ENCODE peak calls at places on chromosomes 3 and 15, in four cellular contexts. G is A549, S is HepG2, Q is H1. T is an unnamed sample.

GRCh38 chr3:124834723-124835718 is 52.1 kb downstream of the ITGB5 start:
- DNase-seq in G (peak), Q (no peak), S (peak), T (no peak)

GRCh38 chr3:162437480-162437879 is 940.9 kb downstream of the OTOL1 start:
- DNase-seq in Q (no peak), G (no peak), S (no peak), T (no peak)

GRCh38 chr15:23074684-23075083 is 35.3 kb upstream of the TUBGCP5 start:
- DNase-seq in Q (no peak), G (no peak), S (no peak), T (no peak)

GRCh38 chr15:48696627-48697312 is 51.3 kb upstream of the FBN1 start:
- DNase-seq in G (no peak), Q (no peak), S (no peak), T (no peak)

GRCh38 chr15:74209560-74209958 is 7.0 kb upstream of the STRA6 start:
- DNase-seq in G (no peak), Q (no peak), S (no peak), T (no peak)

GRCh38 chr3:16079519-16079918 is 95.0 kb upstream of the GALNT15 start:
- DNase-seq in G (no peak), Q (no peak), S (no peak), T (no peak)

GRCh38 chr3:136839556-136839931 is 20.6 kb downstream of the SLC35G2 start:
- DNase-seq in Q (no peak), G (no peak), S (no peak), T (peak)

GRCh38 chr3:43268636-43269035 is 17.7 kb upstream of the SNRK start:
- DNase-seq in S (no peak), Q (no peak), G (no peak), T (no peak)

GRCh38 chr15:100572362-100572983 is 29.5 kb downstream of the LINS1 start:
- DNase-seq in S (no peak), G (peak), Q (no peak), T (no peak)

GRCh38 chr15:46681901-46682300 is 1035.4 kb upstream of the SEMA6D start:
- DNase-seq in Q (no peak), S (no peak), G (no peak), T (no peak)

GRCh38 chr15:76930831-76931396 is 635 bp upstream of the RCN2 start:
- DNase-seq in G (no peak), Q (no peak), S (no peak), T (peak)

GRCh38 chr15:40978141-40978540 is 24.9 kb downstream of the CHAC1 start:
- DNase-seq in Q (no peak), S (no peak), G (no peak), T (no peak)

GRCh38 chr15:100350434-100351226 is 8.9 kb upstream of the ADAMTS17 start:
- DNase-seq in Q (no peak), G (peak), S (peak), T (no peak)

DNA sequence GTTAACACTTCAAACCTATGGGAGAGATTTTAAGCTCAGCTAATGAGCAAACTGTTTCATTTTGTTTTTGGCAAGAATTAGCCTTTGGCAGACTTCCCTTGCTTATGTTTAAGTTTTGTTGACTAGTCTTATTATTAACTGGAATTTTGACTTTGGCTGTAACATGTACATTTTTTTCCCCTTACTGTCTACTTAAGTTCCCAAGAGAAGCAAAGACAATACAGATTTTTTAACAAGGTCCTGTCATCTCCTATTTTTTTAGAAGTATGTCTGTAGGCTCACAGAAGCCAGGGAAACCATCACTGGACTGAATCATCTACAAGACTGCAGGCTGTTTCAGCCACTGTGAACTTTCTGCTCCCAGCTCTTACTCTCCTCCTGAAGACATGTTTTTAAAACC is 74.3 kb downstream of the DGKG start:
- DNase-seq in S (no peak), Q (no peak), G (no peak), T (no peak)
- TF ChIP-seq HDAC2 in S (no peak), Q (no peak), G (no peak), T (no peak)

GRCh38 chr3:46228259-46229222 is 13.7 kb upstream of the CCR3 start:
- DNase-seq in Q (no peak), G (no peak), S (no peak), T (no peak)
- TF ChIP-seq PHF8 in Q (no peak), G (no peak), S (no peak), T (no peak)

GRCh38 chr15:71463156-71463555 is 347.2 kb upstream of the NR2E3 start:
- DNase-seq in G (no peak), S (no peak), Q (no peak), T (no peak)
- TF ChIP-seq HDAC2 in G (no peak), S (no peak), Q (no peak), T (no peak)

DNA sequence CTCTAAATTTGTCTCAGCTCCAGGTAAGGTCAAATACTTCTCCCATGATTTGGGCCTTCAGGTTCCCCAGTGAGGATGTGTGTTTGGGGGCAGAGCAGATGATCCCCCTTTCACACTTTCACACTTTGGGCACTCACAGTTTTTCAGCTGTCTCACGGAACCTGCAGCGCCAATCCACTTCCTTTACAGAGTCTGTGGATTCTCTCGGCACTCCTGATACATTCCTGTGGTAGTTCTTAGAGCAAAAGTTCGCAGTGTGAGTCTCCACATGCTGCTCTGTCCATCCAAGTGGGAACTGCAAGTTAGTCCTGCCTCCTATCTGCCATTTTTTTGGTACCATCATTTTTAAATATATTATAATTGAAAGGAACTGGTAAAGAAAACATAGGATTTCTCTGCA is 20.2 kb upstream of the CPOX start:
- DNase-seq in Q (no peak), S (no peak), G (no peak), T (no peak)
- TF ChIP-seq PHF8 in Q (no peak), S (no peak), G (no peak), T (no peak)

GRCh38 chr3:143810866-143811265 is 37.4 kb downstream of the SLC9A9 start:
- DNase-seq in S (no peak), Q (no peak), G (no peak), T (no peak)
- TF ChIP-seq HDAC2 in S (no peak), Q (no peak), G (no peak), T (no peak)

GRCh38 chr3:171508206-171508605 is 48.0 kb upstream of the TNIK start:
- DNase-seq in G (no peak), Q (no peak), S (no peak), T (no peak)
- TF ChIP-seq PHF8 in G (no peak), Q (no peak), S (no peak), T (no peak)

T was measured in K562.